ENCODE peak calls at places on chromosome 1, in seven cellular contexts. H, O, F, S, P, E and J are unnamed samples.

GRCh38 chr1:53536606-53537005 is 77.4 kb downstream of the DMRTB1 start:
- DNase-seq in H (no peak), O (no peak), F (no peak), S (no peak), P (no peak), E (no peak), J (no peak)

GRCh38 chr1:10387611-10388386 is 11.1 kb upstream of the PGD start:
- DNase-seq in H (peak), O (no peak), F (peak), S (no peak), P (no peak), E (no peak), J (peak)

GRCh38 chr1:88683516-88683847 is 591 bp upstream of the PKN2 start:
- DNase-seq in H (peak), O (no peak), F (no peak), S (no peak), P (no peak), E (no peak), J (no peak)

GRCh38 chr1:159678924-159679323 is 35.5 kb downstream of the CRP start:
- DNase-seq in H (no peak), O (no peak), F (no peak), S (no peak), P (no peak), E (no peak), J (no peak)

GRCh38 chr1:100304921-100305320 is 38.9 kb downstream of the RTCA start:
- DNase-seq in H (no peak), O (no peak), F (no peak), S (no peak), P (no peak), E (no peak), J (no peak)

GRCh38 chr1:119869962-119870361 is 26.4 kb downstream of the ADAM30 start:
- DNase-seq in H (no peak), O (no peak), F (no peak), S (no peak), P (no peak), E (no peak), J (no peak)

GRCh38 chr1:164064501-164064900 is 494.5 kb upstream of the PBX1 start:
- DNase-seq in H (no peak), O (no peak), F (no peak), S (no peak), P (no peak), E (no peak), J (no peak)

GRCh38 chr1:109521465-109521951 is 12.0 kb upstream of the AMIGO1 start:
- DNase-seq in H (no peak), O (no peak), F (no peak), S (no peak), P (no peak), E (no peak), J (no peak)

GRCh38 chr1:100290291-100290690 is 24.3 kb downstream of the RTCA start:
- DNase-seq in H (no peak), O (no peak), F (no peak), S (no peak), P (no peak), E (no peak), J (no peak)

GRCh38 chr1:154324669-154325582 is at the start of gene ATP8B2:
- DNase-seq in H (peak), O (peak), F (no peak), S (peak), P (peak), E (peak), J (peak)

GRCh38 chr1:171663036-171663853 is 10.8 kb upstream of the MYOC start:
- DNase-seq in H (no peak), O (no peak), F (no peak), S (no peak), P (no peak), E (no peak), J (no peak)

GRCh38 chr1:203178083-203178482 is 2.5 kb upstream of the MYBPH start:
- DNase-seq in H (no peak), O (no peak), F (no peak), S (no peak), P (peak), E (no peak), J (no peak)

GRCh38 chr1:2052756-2053155 is 2.5 kb downstream of the PRKCZ start:
- DNase-seq in H (no peak), O (no peak), F (no peak), S (no peak), P (no peak), E (no peak), J (no peak)

GRCh38 chr1:111563619-111564018 is 56.0 kb upstream of the RAP1A start:
- DNase-seq in H (peak), O (no peak), F (no peak), S (no peak), P (no peak), E (no peak), J (no peak)

GRCh38 chr1:244552336-244552735 is 91.3 kb downstream of the CATSPERE start:
- DNase-seq in H (no peak), O (no peak), F (no peak), S (no peak), P (peak), E (no peak), J (no peak)

GRCh38 chr1:92709738-92710137 is 75.2 kb downstream of the EVI5 start:
- DNase-seq in H (peak), O (no peak), F (no peak), S (no peak), P (peak), E (no peak), J (no peak)

GRCh38 chr1:59360170-59360569 is 63.3 kb downstream of the FGGY start:
- DNase-seq in H (no peak), O (no peak), F (no peak), S (no peak), P (no peak), E (no peak), J (no peak)

GRCh38 chr1:41795205-41795762 is 123.4 kb downstream of the HIVEP3 start:
- DNase-seq in H (peak), O (no peak), F (no peak), S (no peak), P (no peak), E (no peak), J (no peak)

GRCh38 chr1:39205102-39205780 is 746 bp downstream of the MACF1 start:
- DNase-seq in H (peak), O (no peak), F (no peak), S (no peak), P (no peak), E (no peak), J (no peak)

GRCh38 chr1:209850342-209850979 is 22.7 kb downstream of the UTP25 start:
- DNase-seq in H (peak), O (peak), F (no peak), S (peak), P (peak), E (no peak), J (no peak)

GRCh38 chr1:212794561-212795014 is 2.9 kb downstream of the TATDN3 start:
- DNase-seq in H (peak), O (no peak), F (peak), S (peak), P (peak), E (no peak), J (peak)

GRCh38 chr1:163296504-163296903 is 25.2 kb upstream of the NUF2 start:
- DNase-seq in H (no peak), O (no peak), F (no peak), S (no peak), P (no peak), E (no peak), J (no peak)

GRCh38 chr1:201511925-201512539 is 5.1 kb upstream of the CSRP1 start:
- DNase-seq in H (peak), O (peak), F (peak), S (peak), P (peak), E (no peak), J (no peak)
- TF ChIP-seq TAF1 in H (no peak), O (no peak), F (no peak), S (no peak), P (no peak), E (peak), J (no peak)

GRCh38 chr1:223726380-223727001 is 14.2 kb downstream of the CAPN2 start:
- DNase-seq in H (peak), O (peak), F (peak), S (peak), P (no peak), E (no peak), J (peak)
- TF ChIP-seq TAF1 in H (peak), O (peak), F (no peak), S (peak), P (no peak), E (no peak), J (no peak)

GRCh38 chr1:89808429-89809117 is 12.3 kb upstream of the LRRC8D start:
- DNase-seq in H (no peak), O (no peak), F (no peak), S (no peak), P (peak), E (no peak), J (no peak)

GRCh38 chr1:89812992-89813391 is 7.8 kb upstream of the LRRC8D start:
- DNase-seq in H (no peak), O (no peak), F (no peak), S (no peak), P (no peak), E (no peak), J (no peak)

GRCh38 chr1:89809556-89809955 is 11.3 kb upstream of the LRRC8D start:
- DNase-seq in H (no peak), O (no peak), F (no peak), S (no peak), P (no peak), E (no peak), J (no peak)

GRCh38 chr1:89810302-89810701 is 10.5 kb upstream of the LRRC8D start:
- DNase-seq in H (no peak), O (no peak), F (no peak), S (no peak), P (no peak), E (no peak), J (no peak)

GRCh38 chr1:89810880-89811279 is 10.0 kb upstream of the LRRC8D start:
- DNase-seq in H (no peak), O (no peak), F (no peak), S (no peak), P (peak), E (no peak), J (no peak)
- TF ChIP-seq TAF1 in H (no peak), O (no peak), F (no peak), S (no peak), P (no peak), E (no peak), J (no peak)

DNA sequence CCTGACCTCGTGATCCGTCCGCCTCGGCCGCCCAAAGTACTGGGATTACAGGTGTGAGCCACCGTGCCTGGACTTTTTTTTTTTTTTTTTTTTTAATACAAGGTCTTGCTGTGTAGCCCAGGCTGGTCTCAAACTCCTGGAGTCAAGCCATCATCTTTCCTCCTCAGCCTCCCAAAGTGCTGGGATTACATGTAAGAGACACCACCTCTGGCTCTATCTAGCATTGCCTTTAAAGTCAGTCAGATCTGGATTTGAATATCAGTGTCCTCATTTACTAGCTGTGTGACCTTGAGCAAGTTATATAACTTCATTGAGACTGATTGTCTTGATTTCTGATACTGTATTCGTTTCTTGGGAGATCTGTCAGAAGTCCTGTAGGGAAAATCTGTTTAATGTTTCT is 6.6 kb downstream of the MAP3K21 start:
- DNase-seq in H (no peak), O (no peak), F (no peak), S (no peak), P (no peak), E (no peak), J (no peak)
- TF ChIP-seq TAF1 in H (no peak), O (no peak), F (no peak), S (no peak), P (no peak), E (no peak), J (no peak)

DNA sequence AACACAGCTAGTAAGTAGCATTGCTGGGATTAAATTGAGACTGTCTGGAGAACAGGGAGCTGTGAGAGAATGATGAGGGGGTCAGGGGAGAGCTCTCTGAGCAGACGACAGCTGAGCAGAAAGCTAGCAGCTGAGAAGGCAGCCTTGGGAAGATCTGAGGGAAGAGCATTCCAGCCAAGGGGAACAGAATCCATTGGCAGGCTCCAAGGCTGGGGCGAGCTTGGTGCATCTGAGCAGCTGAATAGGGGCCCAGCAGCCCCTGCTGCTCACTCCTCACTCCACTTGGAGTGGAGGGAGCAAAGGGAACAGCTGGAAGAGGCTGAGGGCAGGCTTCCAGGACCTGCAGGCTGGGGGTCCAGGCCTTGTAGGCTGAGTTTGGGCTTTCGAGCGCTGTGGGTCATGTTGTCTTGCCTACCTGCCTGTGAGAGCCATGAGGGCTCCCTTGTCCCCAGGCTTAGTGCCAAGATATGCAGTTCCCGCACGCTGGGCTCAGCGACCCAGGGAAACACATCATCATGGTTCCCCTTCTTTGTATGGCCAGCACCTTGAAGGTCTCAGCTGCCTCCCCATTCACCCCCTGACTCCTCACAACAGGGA is 10.5 kb downstream of the ACOT11 start:
- DNase-seq in H (no peak), O (no peak), F (no peak), S (no peak), P (no peak), E (no peak), J (no peak)
- TF ChIP-seq TAF1 in H (no peak), O (no peak), F (no peak), S (no peak), P (no peak), E (no peak), J (no peak)

DNA sequence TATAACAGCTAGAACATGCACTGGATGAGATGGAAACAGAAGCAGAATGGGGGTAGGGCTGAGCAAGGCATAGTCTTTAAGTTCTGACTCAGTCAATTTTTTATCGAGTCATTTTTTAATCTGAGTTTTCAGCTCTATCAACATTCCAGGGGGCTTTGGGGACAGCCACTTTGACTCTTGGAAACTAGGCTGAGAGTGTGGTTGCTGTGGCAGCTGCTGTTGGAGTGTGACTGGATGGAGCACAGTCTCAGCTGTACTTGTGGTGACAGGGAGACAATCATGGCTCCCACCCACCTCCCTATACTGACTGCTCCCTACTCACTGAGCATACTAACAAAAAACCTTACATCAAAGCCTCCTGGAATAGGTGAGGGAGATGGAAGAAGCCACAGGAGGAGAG is 25.0 kb downstream of the GJA5 start:
- DNase-seq in H (no peak), O (no peak), F (no peak), S (no peak), P (no peak), E (no peak), J (no peak)
- TF ChIP-seq TAF1 in H (no peak), O (no peak), F (no peak), S (no peak), P (no peak), E (no peak), J (no peak)

DNA sequence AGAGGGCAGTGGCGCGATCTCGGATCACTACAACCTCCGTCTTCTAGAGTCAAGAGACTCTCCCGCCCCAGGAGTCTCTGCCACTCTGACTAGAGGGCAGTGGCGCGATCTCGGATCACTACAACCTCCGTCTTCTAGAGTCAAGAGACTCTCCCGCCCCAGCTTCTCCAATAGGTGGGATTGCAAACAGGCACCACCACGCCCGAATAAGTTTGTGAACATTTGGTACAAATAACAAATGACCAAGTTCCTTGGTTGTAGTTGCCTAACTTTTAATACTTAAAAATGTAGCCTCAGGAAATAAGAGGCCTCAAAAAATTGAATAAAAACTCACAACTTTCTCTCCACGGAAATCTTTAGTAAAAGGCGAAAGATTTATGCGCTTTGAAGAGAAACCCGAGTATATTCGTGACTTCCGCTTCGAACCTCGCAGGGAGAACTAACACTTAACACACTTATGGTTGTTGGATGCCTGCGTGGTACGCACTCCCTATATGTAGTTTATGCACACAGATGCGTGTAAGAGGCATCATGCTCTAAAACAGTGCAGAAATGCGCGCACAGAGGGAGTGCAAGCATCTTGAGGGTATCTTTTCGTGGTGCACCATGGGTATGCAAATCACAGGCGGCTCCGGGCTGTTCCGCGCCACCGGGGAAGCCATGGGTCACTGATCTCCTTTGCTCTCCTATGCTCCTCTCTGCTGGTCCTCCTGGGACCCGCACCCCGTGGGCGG is 11.4 kb downstream of the BTBD19 start:
- DNase-seq in H (peak), O (peak), F (peak), S (peak), P (peak), E (peak), J (peak)
- TF ChIP-seq TAF1 in H (peak), O (peak), F (peak), S (peak), P (no peak), E (peak), J (peak)

DNA sequence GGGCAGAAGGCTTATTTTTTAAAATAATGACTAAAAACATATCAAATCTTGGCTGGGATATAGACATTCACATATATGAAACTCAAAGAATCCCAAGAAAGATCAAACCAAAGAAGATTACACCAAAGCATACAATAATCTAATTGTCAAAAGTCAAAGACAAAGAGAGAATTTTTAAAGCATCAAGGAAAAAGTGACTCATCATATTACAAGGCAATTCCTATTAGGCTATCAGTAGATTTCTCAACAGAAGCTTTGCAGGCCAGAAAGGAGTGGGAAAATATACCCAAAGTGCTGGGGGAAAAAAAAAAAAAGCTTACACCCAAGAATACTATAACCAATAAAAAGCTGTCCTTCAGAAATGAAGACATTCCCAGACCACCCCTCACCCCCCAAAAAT is 375.6 kb downstream of the BRINP2 start:
- DNase-seq in H (no peak), O (no peak), F (no peak), S (no peak), P (no peak), E (no peak), J (no peak)
- TF ChIP-seq TAF1 in H (no peak), O (no peak), F (no peak), S (no peak), P (no peak), E (no peak), J (no peak)

GRCh38 chr1:25566186-25566729 is 22.9 kb downstream of the LDLRAP1 start:
- DNase-seq in H (no peak), O (no peak), F (no peak), S (no peak), P (no peak), E (no peak), J (no peak)
- TF ChIP-seq TAF1 in H (no peak), O (no peak), F (no peak), S (no peak), P (no peak), E (no peak), J (no peak)